ENCODE peak calls at places on chromosomes 2 and 18, in eight cellular contexts. One of them, this sample, is unnamed.

GRCh38 chr2:15189236-15189635 is 371.9 kb downstream of the NBAS start:
- DNase-seq in A549: no peak
- DNase-seq in brain microvascular endothelial cell: no peak
- DNase-seq in trophoblast cell: no peak
- DNase-seq in endothelial cell of umbilical vein: no peak
- DNase-seq in tibial artery: no peak
- DNase-seq in PC-9: no peak
- DNase-seq in IMR-90: peak
- DNase-seq in this sample: no peak

GRCh38 chr2:224449212-224450147 is 47.6 kb upstream of the FAM124B start:
- DNase-seq in A549: peak
- DNase-seq in brain microvascular endothelial cell: peak
- DNase-seq in trophoblast cell: no peak
- DNase-seq in endothelial cell of umbilical vein: peak
- DNase-seq in tibial artery: no peak
- DNase-seq in PC-9: peak
- DNase-seq in IMR-90: no peak
- DNase-seq in this sample: peak

GRCh38 chr18:67639872-67640271 is 123.4 kb upstream of the DSEL start:
- DNase-seq in A549: no peak
- DNase-seq in brain microvascular endothelial cell: no peak
- DNase-seq in trophoblast cell: no peak
- DNase-seq in endothelial cell of umbilical vein: no peak
- DNase-seq in tibial artery: no peak
- DNase-seq in PC-9: no peak
- DNase-seq in IMR-90: no peak
- DNase-seq in this sample: no peak

GRCh38 chr2:45856391-45857055 is 205.0 kb downstream of the PRKCE start:
- DNase-seq in A549: no peak
- DNase-seq in brain microvascular endothelial cell: no peak
- DNase-seq in trophoblast cell: no peak
- DNase-seq in endothelial cell of umbilical vein: peak
- DNase-seq in tibial artery: no peak
- DNase-seq in PC-9: no peak
- DNase-seq in IMR-90: no peak
- DNase-seq in this sample: no peak

GRCh38 chr18:48540329-48541025 is 1.6 kb downstream of the CTIF start:
- DNase-seq in A549: peak
- DNase-seq in brain microvascular endothelial cell: peak
- DNase-seq in trophoblast cell: peak
- DNase-seq in endothelial cell of umbilical vein: peak
- DNase-seq in tibial artery: peak
- DNase-seq in PC-9: no peak
- DNase-seq in IMR-90: peak
- DNase-seq in this sample: peak

GRCh38 chr2:37563375-37564011 is 107.9 kb downstream of the CDC42EP3 start:
- DNase-seq in A549: no peak
- DNase-seq in brain microvascular endothelial cell: no peak
- DNase-seq in trophoblast cell: no peak
- DNase-seq in endothelial cell of umbilical vein: no peak
- DNase-seq in tibial artery: no peak
- DNase-seq in PC-9: peak
- DNase-seq in IMR-90: peak
- DNase-seq in this sample: no peak

GRCh38 chr2:46421361-46421760 is 58.0 kb upstream of the TMEM247 start:
- DNase-seq in A549: no peak
- DNase-seq in brain microvascular endothelial cell: no peak
- DNase-seq in trophoblast cell: no peak
- DNase-seq in endothelial cell of umbilical vein: no peak
- DNase-seq in tibial artery: no peak
- DNase-seq in PC-9: no peak
- DNase-seq in IMR-90: no peak
- DNase-seq in this sample: no peak

GRCh38 chr2:80059381-80059907 is 245.1 kb downstream of the LRRTM1 start:
- DNase-seq in A549: no peak
- DNase-seq in brain microvascular endothelial cell: no peak
- DNase-seq in trophoblast cell: no peak
- DNase-seq in endothelial cell of umbilical vein: no peak
- DNase-seq in tibial artery: no peak
- DNase-seq in PC-9: no peak
- DNase-seq in IMR-90: no peak
- DNase-seq in this sample: no peak

GRCh38 chr2:240885980-240886565 is 9.9 kb downstream of the MAB21L4 start:
- DNase-seq in A549: no peak
- DNase-seq in brain microvascular endothelial cell: no peak
- DNase-seq in trophoblast cell: no peak
- DNase-seq in endothelial cell of umbilical vein: no peak
- DNase-seq in tibial artery: no peak
- DNase-seq in PC-9: no peak
- DNase-seq in IMR-90: no peak
- DNase-seq in this sample: no peak

GRCh38 chr2:166147883-166148282 is 20.1 kb upstream of the SCN1A start:
- DNase-seq in A549: no peak
- DNase-seq in brain microvascular endothelial cell: no peak
- DNase-seq in trophoblast cell: no peak
- DNase-seq in endothelial cell of umbilical vein: no peak
- DNase-seq in tibial artery: no peak
- DNase-seq in PC-9: no peak
- DNase-seq in IMR-90: no peak
- DNase-seq in this sample: no peak

GRCh38 chr18:67919316-67919715 is 402.8 kb upstream of the DSEL start:
- DNase-seq in A549: no peak
- DNase-seq in brain microvascular endothelial cell: no peak
- DNase-seq in trophoblast cell: no peak
- DNase-seq in endothelial cell of umbilical vein: no peak
- DNase-seq in tibial artery: no peak
- DNase-seq in PC-9: no peak
- DNase-seq in IMR-90: peak
- DNase-seq in this sample: no peak

GRCh38 chr18:59885579-59886163 is 14.1 kb upstream of the PMAIP1 start:
- DNase-seq in A549: no peak
- DNase-seq in brain microvascular endothelial cell: peak
- DNase-seq in trophoblast cell: no peak
- DNase-seq in endothelial cell of umbilical vein: peak
- DNase-seq in tibial artery: no peak
- DNase-seq in PC-9: peak
- DNase-seq in IMR-90: peak
- DNase-seq in this sample: peak

GRCh38 chr18:76971149-76971548 is 148.8 kb downstream of the ZNF236 start:
- DNase-seq in A549: no peak
- DNase-seq in brain microvascular endothelial cell: no peak
- DNase-seq in trophoblast cell: no peak
- DNase-seq in endothelial cell of umbilical vein: no peak
- DNase-seq in tibial artery: no peak
- DNase-seq in PC-9: no peak
- DNase-seq in IMR-90: no peak
- DNase-seq in this sample: no peak

GRCh38 chr2:42788478-42788793 is 3.9 kb downstream of the HAAO start:
- DNase-seq in A549: no peak
- DNase-seq in brain microvascular endothelial cell: no peak
- DNase-seq in trophoblast cell: no peak
- DNase-seq in endothelial cell of umbilical vein: no peak
- DNase-seq in tibial artery: no peak
- DNase-seq in PC-9: no peak
- DNase-seq in IMR-90: no peak
- DNase-seq in this sample: no peak

GRCh38 chr18:37246779-37247340 is 318.7 kb downstream of the CELF4 start:
- DNase-seq in A549: no peak
- DNase-seq in brain microvascular endothelial cell: no peak
- DNase-seq in trophoblast cell: no peak
- DNase-seq in endothelial cell of umbilical vein: no peak
- DNase-seq in tibial artery: no peak
- DNase-seq in PC-9: no peak
- DNase-seq in IMR-90: no peak
- DNase-seq in this sample: no peak

GRCh38 chr2:100104718-100105677 is 37.4 kb downstream of the AFF3 start:
- DNase-seq in A549: no peak
- DNase-seq in brain microvascular endothelial cell: no peak
- DNase-seq in trophoblast cell: no peak
- DNase-seq in endothelial cell of umbilical vein: no peak
- DNase-seq in tibial artery: no peak
- DNase-seq in PC-9: no peak
- DNase-seq in IMR-90: peak
- DNase-seq in this sample: peak

GRCh38 chr2:241818229-241818942 is 9.4 kb downstream of the NEU4 start:
- DNase-seq in A549: no peak
- DNase-seq in brain microvascular endothelial cell: no peak
- DNase-seq in trophoblast cell: no peak
- DNase-seq in endothelial cell of umbilical vein: no peak
- DNase-seq in tibial artery: peak
- DNase-seq in PC-9: no peak
- DNase-seq in IMR-90: no peak
- DNase-seq in this sample: no peak

GRCh38 chr2:217979151-217979811 is 23.5 kb downstream of the TNS1 start:
- DNase-seq in A549: no peak
- DNase-seq in brain microvascular endothelial cell: peak
- DNase-seq in trophoblast cell: no peak
- DNase-seq in endothelial cell of umbilical vein: peak
- DNase-seq in tibial artery: peak
- DNase-seq in PC-9: no peak
- DNase-seq in IMR-90: peak
- DNase-seq in this sample: no peak

GRCh38 chr2:113211226-113212105 is 37.7 kb downstream of the PSD4 start:
- DNase-seq in A549: peak
- DNase-seq in brain microvascular endothelial cell: no peak
- DNase-seq in trophoblast cell: no peak
- DNase-seq in endothelial cell of umbilical vein: no peak
- DNase-seq in tibial artery: peak
- DNase-seq in PC-9: peak
- DNase-seq in IMR-90: peak
- DNase-seq in this sample: no peak

GRCh38 chr2:142915502-142915901 is 38.0 kb downstream of the KYNU start:
- DNase-seq in A549: no peak
- DNase-seq in brain microvascular endothelial cell: no peak
- DNase-seq in trophoblast cell: no peak
- DNase-seq in endothelial cell of umbilical vein: no peak
- DNase-seq in tibial artery: no peak
- DNase-seq in PC-9: no peak
- DNase-seq in IMR-90: peak
- DNase-seq in this sample: no peak

GRCh38 chr2:239927424-239927981 is 97.6 kb downstream of the NDUFA10 start:
- DNase-seq in A549: peak
- DNase-seq in brain microvascular endothelial cell: peak
- DNase-seq in trophoblast cell: peak
- DNase-seq in endothelial cell of umbilical vein: peak
- DNase-seq in tibial artery: peak
- DNase-seq in PC-9: peak
- DNase-seq in IMR-90: peak
- DNase-seq in this sample: peak

GRCh38 chr18:7157760-7158159 is 40.2 kb upstream of the LAMA1 start:
- DNase-seq in A549: no peak
- DNase-seq in brain microvascular endothelial cell: no peak
- DNase-seq in trophoblast cell: no peak
- DNase-seq in endothelial cell of umbilical vein: no peak
- DNase-seq in tibial artery: no peak
- DNase-seq in PC-9: no peak
- DNase-seq in IMR-90: no peak
- DNase-seq in this sample: no peak

GRCh38 chr2:98253461-98254073 is 92.7 kb upstream of the CNGA3 start:
- DNase-seq in A549: no peak
- DNase-seq in brain microvascular endothelial cell: no peak
- DNase-seq in trophoblast cell: no peak
- DNase-seq in endothelial cell of umbilical vein: no peak
- DNase-seq in tibial artery: no peak
- DNase-seq in PC-9: no peak
- DNase-seq in IMR-90: no peak
- DNase-seq in this sample: no peak

GRCh38 chr2:195768454-195768853 is 111.4 kb downstream of the SLC39A10 start:
- DNase-seq in A549: no peak
- DNase-seq in brain microvascular endothelial cell: no peak
- DNase-seq in trophoblast cell: no peak
- DNase-seq in endothelial cell of umbilical vein: no peak
- DNase-seq in tibial artery: no peak
- DNase-seq in PC-9: no peak
- DNase-seq in IMR-90: peak
- DNase-seq in this sample: no peak

GRCh38 chr18:3649559-3650426 is 199.8 kb downstream of the TGIF1 start:
- DNase-seq in A549: peak
- DNase-seq in brain microvascular endothelial cell: peak
- DNase-seq in trophoblast cell: peak
- DNase-seq in endothelial cell of umbilical vein: no peak
- DNase-seq in tibial artery: peak
- DNase-seq in PC-9: peak
- DNase-seq in IMR-90: peak
- DNase-seq in this sample: no peak

GRCh38 chr2:169798718-169799495 is at the start of gene SSB:
- DNase-seq in A549: peak
- DNase-seq in brain microvascular endothelial cell: peak
- DNase-seq in trophoblast cell: peak
- DNase-seq in endothelial cell of umbilical vein: peak
- DNase-seq in tibial artery: peak
- DNase-seq in PC-9: peak
- DNase-seq in IMR-90: peak
- DNase-seq in this sample: peak
- H3K27ac ChIP-seq in A549: peak
- H3K27ac ChIP-seq in brain microvascular endothelial cell: peak
- H3K27ac ChIP-seq in trophoblast cell: peak
- H3K27ac ChIP-seq in endothelial cell of umbilical vein: peak
- H3K27ac ChIP-seq in tibial artery: peak
- H3K27ac ChIP-seq in PC-9: peak
- H3K27ac ChIP-seq in IMR-90: peak
- H3K27ac ChIP-seq in this sample: peak

GRCh38 chr18:74171910-74172606 is 23.7 kb downstream of the TIMM21 start:
- DNase-seq in A549: no peak
- DNase-seq in brain microvascular endothelial cell: no peak
- DNase-seq in trophoblast cell: no peak
- DNase-seq in endothelial cell of umbilical vein: no peak
- DNase-seq in tibial artery: no peak
- DNase-seq in PC-9: no peak
- DNase-seq in IMR-90: no peak
- DNase-seq in this sample: no peak
- H3K27ac ChIP-seq in A549: no peak
- H3K27ac ChIP-seq in brain microvascular endothelial cell: no peak
- H3K27ac ChIP-seq in trophoblast cell: no peak
- H3K27ac ChIP-seq in endothelial cell of umbilical vein: no peak
- H3K27ac ChIP-seq in tibial artery: no peak
- H3K27ac ChIP-seq in PC-9: no peak
- H3K27ac ChIP-seq in IMR-90: no peak
- H3K27ac ChIP-seq in this sample: no peak

GRCh38 chr2:238168196-238168815 is 9.5 kb downstream of the ERFE start:
- DNase-seq in A549: no peak
- DNase-seq in brain microvascular endothelial cell: no peak
- DNase-seq in trophoblast cell: no peak
- DNase-seq in endothelial cell of umbilical vein: no peak
- DNase-seq in tibial artery: no peak
- DNase-seq in PC-9: no peak
- DNase-seq in IMR-90: no peak
- DNase-seq in this sample: no peak
- H3K27ac ChIP-seq in A549: peak
- H3K27ac ChIP-seq in brain microvascular endothelial cell: peak
- H3K27ac ChIP-seq in trophoblast cell: no peak
- H3K27ac ChIP-seq in endothelial cell of umbilical vein: no peak
- H3K27ac ChIP-seq in tibial artery: peak
- H3K27ac ChIP-seq in PC-9: peak
- H3K27ac ChIP-seq in IMR-90: peak
- H3K27ac ChIP-seq in this sample: peak

GRCh38 chr18:79457652-79458051 is 61.9 kb downstream of the NFATC1 start:
- DNase-seq in A549: no peak
- DNase-seq in brain microvascular endothelial cell: no peak
- DNase-seq in trophoblast cell: no peak
- DNase-seq in endothelial cell of umbilical vein: no peak
- DNase-seq in tibial artery: no peak
- DNase-seq in PC-9: no peak
- DNase-seq in IMR-90: no peak
- DNase-seq in this sample: no peak
- H3K27ac ChIP-seq in A549: no peak
- H3K27ac ChIP-seq in brain microvascular endothelial cell: no peak
- H3K27ac ChIP-seq in trophoblast cell: no peak
- H3K27ac ChIP-seq in endothelial cell of umbilical vein: peak
- H3K27ac ChIP-seq in tibial artery: peak
- H3K27ac ChIP-seq in PC-9: no peak
- H3K27ac ChIP-seq in IMR-90: no peak
- H3K27ac ChIP-seq in this sample: no peak

GRCh38 chr2:27082773-27083409 is 3.7 kb upstream of the KHK start:
- DNase-seq in A549: no peak
- DNase-seq in brain microvascular endothelial cell: no peak
- DNase-seq in trophoblast cell: no peak
- DNase-seq in endothelial cell of umbilical vein: no peak
- DNase-seq in tibial artery: no peak
- DNase-seq in PC-9: no peak
- DNase-seq in IMR-90: no peak
- DNase-seq in this sample: no peak
- H3K27ac ChIP-seq in A549: no peak
- H3K27ac ChIP-seq in brain microvascular endothelial cell: no peak
- H3K27ac ChIP-seq in trophoblast cell: no peak
- H3K27ac ChIP-seq in endothelial cell of umbilical vein: no peak
- H3K27ac ChIP-seq in tibial artery: no peak
- H3K27ac ChIP-seq in PC-9: no peak
- H3K27ac ChIP-seq in IMR-90: no peak
- H3K27ac ChIP-seq in this sample: peak